ENCODE peak calls at places on chromosomes 7 and 10, in nine cellular contexts. M is HTR-8/SVneo; F is MCF 10A; O is ELF-1; P is NCI-H1930; L is NCI-H345; V is activated CD8-positive, alpha-beta memory T cell treated with anti-CD3 and anti-CD28 coated beads for 4 hours; W is NCI-H446; B is stimulated activated CD8-positive, alpha-beta memory T cell treated with anti-CD3 and anti-CD28 coated beads, Interleukin-7, amount 100 ng/mL, for 1 hour. Z is an unnamed sample.

GRCh38 chr10:49360271-49361177 is 35.4 kb downstream of the DRGX start:
- DNase-seq in M (no peak), F (peak; percentile 6), O (peak; percentile 76), P (no peak), L (peak; percentile 54), V (no peak), W (peak; percentile 21), B (no peak), Z (no peak)

GRCh38 chr10:83539528-83540308 is 599.6 kb upstream of the GHITM start:
- DNase-seq in M (no peak), F (peak; percentile 6), O (peak; percentile 21), P (no peak), L (peak; percentile 9), V (no peak), W (no peak), B (no peak), Z (no peak)

GRCh38 chr10:131077031-131077430 is 234.5 kb downstream of the TCERG1L start:
- DNase-seq in M (no peak), F (no peak), O (no peak), P (no peak), L (no peak), V (no peak), W (no peak), B (no peak), Z (no peak)

GRCh38 chr7:142537760-142538159 is 211.5 kb upstream of the PRSS1 start:
- DNase-seq in M (no peak), F (no peak), O (no peak), P (no peak), L (no peak), V (no peak), W (no peak), B (no peak), Z (no peak)

GRCh38 chr10:34707656-34708055 is 107.4 kb downstream of the PARD3 start:
- DNase-seq in M (no peak), F (no peak), O (no peak), P (no peak), L (no peak), V (no peak), W (no peak), B (no peak), Z (no peak)

GRCh38 chr7:133649593-133649992 is 396.7 kb downstream of the EXOC4 start:
- DNase-seq in M (no peak), F (no peak), O (no peak), P (no peak), L (no peak), V (no peak), W (no peak), B (no peak), Z (no peak)

GRCh38 chr10:47237316-47238260 is 62.4 kb upstream of the GDF10 start:
- DNase-seq in M (no peak), F (no peak), O (no peak), P (no peak), L (no peak), V (no peak), W (no peak), B (no peak), Z (no peak)

GRCh38 chr7:113945018-113945938 is 26.5 kb upstream of the PPP1R3A start:
- DNase-seq in M (no peak), F (peak; percentile 55), O (no peak), P (no peak), L (peak; percentile 47), V (no peak), W (no peak), B (no peak), Z (no peak)

GRCh38 chr10:50216894-50217293 is 34.4 kb downstream of the ASAH2 start:
- DNase-seq in M (no peak), F (peak; percentile 12), O (no peak), P (no peak), L (peak; percentile 90), V (no peak), W (no peak), B (no peak), Z (peak; percentile 1)

GRCh38 chr10:72001026-72001380 is 36.8 kb downstream of the CHST3 start:
- DNase-seq in M (no peak), F (no peak), O (no peak), P (no peak), L (no peak), V (no peak), W (no peak), B (no peak), Z (no peak)

GRCh38 chr10:86255405-86256251 is 111.0 kb downstream of the GRID1 start:
- DNase-seq in M (no peak), F (no peak), O (no peak), P (no peak), L (no peak), V (no peak), W (no peak), B (no peak), Z (no peak)

GRCh38 chr7:48298779-48299178 is 127.5 kb downstream of the ABCA13 start:
- DNase-seq in M (no peak), F (peak; percentile 35), O (no peak), P (no peak), L (no peak), V (no peak), W (no peak), B (no peak), Z (no peak)

GRCh38 chr7:138881578-138882188 is 83.7 kb upstream of the ATP6V0A4 start:
- DNase-seq in M (no peak), F (no peak), O (no peak), P (no peak), L (no peak), V (no peak), W (no peak), B (no peak), Z (no peak)

GRCh38 chr10:49161411-49161997 is 26.7 kb downstream of the TMEM273 start:
- DNase-seq in M (peak; percentile 10), F (peak; percentile 55), O (peak; percentile 34), P (no peak), L (peak; percentile 39), V (no peak), W (no peak), B (no peak), Z (no peak)

GRCh38 chr7:116801092-116801710 is 61.2 kb upstream of the CAPZA2 start:
- DNase-seq in M (no peak), F (peak; percentile 59), O (no peak), P (no peak), L (no peak), V (no peak), W (no peak), B (no peak), Z (no peak)

GRCh38 chr7:47045169-47045568 is 536.7 kb downstream of the TNS3 start:
- DNase-seq in M (no peak), F (no peak), O (peak; percentile 23), P (no peak), L (no peak), V (no peak), W (no peak), B (no peak), Z (no peak)

GRCh38 chr7:98322331-98323260 is 41.1 kb downstream of the BRI3 start:
- DNase-seq in M (no peak), F (peak; percentile 12), O (no peak), P (no peak), L (no peak), V (no peak), W (no peak), B (no peak), Z (no peak)

GRCh38 chr7:95246935-95247370 is 77.4 kb downstream of the PON1 start:
- DNase-seq in M (peak; percentile 22), F (peak; percentile 79), O (peak; percentile 64), P (peak; percentile 68), L (peak; percentile 80), V (no peak), W (peak; percentile 32), B (no peak), Z (peak; percentile 67)

GRCh38 chr10:81696609-81697388 is 178.2 kb upstream of the NRG3 start:
- DNase-seq in M (no peak), F (no peak), O (peak; percentile 87), P (no peak), L (no peak), V (no peak), W (no peak), B (no peak), Z (no peak)

GRCh38 chr7:43584200-43584586 is 1.3 kb downstream of the STK17A start:
- DNase-seq in M (no peak), F (peak; percentile 93), O (peak; percentile 27), P (no peak), L (no peak), V (no peak), W (no peak), B (no peak), Z (no peak)

GRCh38 chr7:7352845-7353244 is 170.5 kb downstream of the C1GALT1 start:
- DNase-seq in M (no peak), F (peak; percentile 74), O (peak; percentile 60), P (no peak), L (no peak), V (no peak), W (no peak), B (no peak), Z (no peak)

GRCh38 chr7:19203686-19204085 is 58.5 kb upstream of the FERD3L start:
- DNase-seq in M (no peak), F (no peak), O (no peak), P (no peak), L (no peak), V (no peak), W (no peak), B (no peak), Z (no peak)

GRCh38 chr7:70712942-70713341 is 419.0 kb upstream of the GALNT17 start:
- DNase-seq in M (no peak), F (no peak), O (no peak), P (no peak), L (peak; percentile 54), V (no peak), W (no peak), B (no peak), Z (no peak)

GRCh38 chr7:50418526-50418925 is 31.6 kb downstream of the FIGNL1 start:
- DNase-seq in M (no peak), F (no peak), O (peak; percentile 5), P (no peak), L (no peak), V (no peak), W (no peak), B (no peak), Z (no peak)

GRCh38 chr7:114405427-114405826 is 9.2 kb upstream of the FOXP2 start:
- DNase-seq in M (no peak), F (peak; percentile 30), O (no peak), P (no peak), L (peak; percentile 8), V (no peak), W (peak; percentile 20), B (no peak), Z (no peak)

GRCh38 chr10:72069751-72070501 is 18.4 kb downstream of the SPOCK2 start:
- DNase-seq in M (no peak), F (peak; percentile 14), O (peak; percentile 56), P (no peak), L (no peak), V (no peak), W (no peak), B (no peak), Z (no peak)

GRCh38 chr7:116455499-116455898 is 44.0 kb upstream of the CAV2 start:
- DNase-seq in M (no peak), F (no peak), O (no peak), P (no peak), L (no peak), V (no peak), W (no peak), B (no peak), Z (no peak)

GRCh38 chr7:153564391-153564790 is 487.8 kb upstream of the DPP6 start:
- DNase-seq in M (no peak), F (no peak), O (no peak), P (no peak), L (no peak), V (no peak), W (no peak), B (no peak), Z (no peak)

GRCh38 chr10:47289921-47290320 is 10.1 kb upstream of the GDF10 start:
- DNase-seq in M (no peak), F (no peak), O (no peak), P (no peak), L (no peak), V (no peak), W (no peak), B (no peak), Z (no peak)

GRCh38 chr10:46292573-46293023 is 5.8 kb downstream of the ANTXRL start:
- DNase-seq in M (no peak), F (no peak), O (no peak), P (no peak), L (no peak), V (no peak), W (no peak), B (no peak), Z (no peak)

GRCh38 chr10:95864906-95865813 is 42.6 kb upstream of the CC2D2B start:
- DNase-seq in M (peak; percentile 45), F (peak; percentile 76), O (peak; percentile 45), P (peak; percentile 3), L (peak; percentile 2), V (no peak), W (no peak), B (no peak), Z (no peak)